ENCODE peak calls at places on chromosomes 7 and 10, in ten cellular contexts. One of them, this sample, is unnamed.

GRCh38 chr10:109892885-109893284 is 30.4 kb downstream of the XPNPEP1 start:
- DNase-seq in dorsolateral prefrontal cortex: no peak
- DNase-seq in stomach: no peak
- DNase-seq in kidney epithelial cell: no peak
- DNase-seq in HL-60: no peak
- DNase-seq in breast epithelium: peak
- DNase-seq in epithelial cell of esophagus: peak
- DNase-seq in tibial nerve: no peak
- DNase-seq in heart left ventricle: no peak
- DNase-seq in lower lobe of right lung: no peak
- DNase-seq in this sample: no peak

GRCh38 chr7:80884511-80885195 is 34.2 kb downstream of the SEMA3C start:
- DNase-seq in dorsolateral prefrontal cortex: no peak
- DNase-seq in stomach: no peak
- DNase-seq in kidney epithelial cell: no peak
- DNase-seq in HL-60: no peak
- DNase-seq in breast epithelium: no peak
- DNase-seq in epithelial cell of esophagus: no peak
- DNase-seq in tibial nerve: no peak
- DNase-seq in heart left ventricle: no peak
- DNase-seq in lower lobe of right lung: no peak
- DNase-seq in this sample: no peak

GRCh38 chr10:86693721-86694369 is 25.5 kb downstream of the LDB3 start:
- DNase-seq in dorsolateral prefrontal cortex: no peak
- DNase-seq in stomach: peak
- DNase-seq in kidney epithelial cell: no peak
- DNase-seq in HL-60: no peak
- DNase-seq in breast epithelium: peak
- DNase-seq in epithelial cell of esophagus: peak
- DNase-seq in tibial nerve: peak
- DNase-seq in heart left ventricle: no peak
- DNase-seq in lower lobe of right lung: no peak
- DNase-seq in this sample: no peak

GRCh38 chr10:118845776-118846175 is 91.0 kb upstream of the CACUL1 start:
- DNase-seq in dorsolateral prefrontal cortex: no peak
- DNase-seq in stomach: no peak
- DNase-seq in kidney epithelial cell: no peak
- DNase-seq in HL-60: no peak
- DNase-seq in breast epithelium: no peak
- DNase-seq in epithelial cell of esophagus: peak
- DNase-seq in tibial nerve: no peak
- DNase-seq in heart left ventricle: no peak
- DNase-seq in lower lobe of right lung: no peak
- DNase-seq in this sample: no peak

GRCh38 chr7:29318853-29319718 is 124.5 kb downstream of the CHN2 start:
- DNase-seq in dorsolateral prefrontal cortex: no peak
- DNase-seq in stomach: no peak
- DNase-seq in kidney epithelial cell: no peak
- DNase-seq in HL-60: no peak
- DNase-seq in breast epithelium: no peak
- DNase-seq in epithelial cell of esophagus: no peak
- DNase-seq in tibial nerve: no peak
- DNase-seq in heart left ventricle: no peak
- DNase-seq in lower lobe of right lung: no peak
- DNase-seq in this sample: no peak

GRCh38 chr7:100130608-100131453 is 4.1 kb downstream of the MBLAC1 start:
- DNase-seq in dorsolateral prefrontal cortex: peak
- DNase-seq in stomach: peak
- DNase-seq in kidney epithelial cell: no peak
- DNase-seq in HL-60: no peak
- DNase-seq in breast epithelium: peak
- DNase-seq in epithelial cell of esophagus: peak
- DNase-seq in tibial nerve: peak
- DNase-seq in heart left ventricle: peak
- DNase-seq in lower lobe of right lung: peak
- DNase-seq in this sample: no peak

GRCh38 chr10:10780746-10781145 is 236.9 kb upstream of the CELF2 start:
- DNase-seq in dorsolateral prefrontal cortex: no peak
- DNase-seq in stomach: no peak
- DNase-seq in kidney epithelial cell: no peak
- DNase-seq in HL-60: no peak
- DNase-seq in breast epithelium: no peak
- DNase-seq in epithelial cell of esophagus: no peak
- DNase-seq in tibial nerve: no peak
- DNase-seq in heart left ventricle: no peak
- DNase-seq in lower lobe of right lung: no peak
- DNase-seq in this sample: no peak

GRCh38 chr10:106577266-106577665 is 587.2 kb downstream of the SORCS1 start:
- DNase-seq in dorsolateral prefrontal cortex: no peak
- DNase-seq in stomach: no peak
- DNase-seq in kidney epithelial cell: no peak
- DNase-seq in HL-60: no peak
- DNase-seq in breast epithelium: no peak
- DNase-seq in epithelial cell of esophagus: peak
- DNase-seq in tibial nerve: no peak
- DNase-seq in heart left ventricle: no peak
- DNase-seq in lower lobe of right lung: no peak
- DNase-seq in this sample: no peak

DNA sequence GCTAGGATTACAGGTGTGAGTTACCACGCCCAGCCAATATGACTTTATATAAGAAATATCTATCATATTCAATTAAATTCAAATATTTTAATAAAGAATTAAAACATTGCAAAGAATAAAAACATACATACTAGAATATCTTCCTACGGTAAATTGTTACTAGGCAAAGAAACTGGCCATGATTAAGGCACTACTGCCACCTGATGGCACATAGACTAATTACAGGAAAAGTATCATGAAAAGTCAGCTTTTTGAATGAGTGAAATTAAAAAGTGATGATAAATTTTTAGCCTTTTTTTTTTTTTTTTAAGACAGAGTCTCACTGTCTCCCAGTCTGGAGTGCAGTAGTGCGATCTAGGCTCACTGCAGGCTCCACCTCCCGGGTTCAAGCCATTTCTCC is 30.9 kb downstream of the MRPS33 start:
- DNase-seq in dorsolateral prefrontal cortex: no peak
- DNase-seq in stomach: no peak
- DNase-seq in kidney epithelial cell: no peak
- DNase-seq in HL-60: no peak
- DNase-seq in breast epithelium: no peak
- DNase-seq in epithelial cell of esophagus: no peak
- DNase-seq in tibial nerve: no peak
- DNase-seq in heart left ventricle: no peak
- DNase-seq in lower lobe of right lung: no peak
- DNase-seq in this sample: no peak
- TF ChIP-seq CTCF in dorsolateral prefrontal cortex: no peak
- TF ChIP-seq CTCF in stomach: no peak
- TF ChIP-seq CTCF in kidney epithelial cell: peak
- TF ChIP-seq CTCF in HL-60: no peak
- TF ChIP-seq CTCF in breast epithelium: no peak
- TF ChIP-seq CTCF in epithelial cell of esophagus: no peak
- TF ChIP-seq CTCF in tibial nerve: no peak
- TF ChIP-seq CTCF in heart left ventricle: no peak
- TF ChIP-seq CTCF in lower lobe of right lung: no peak
- TF ChIP-seq CTCF in this sample: no peak

DNA sequence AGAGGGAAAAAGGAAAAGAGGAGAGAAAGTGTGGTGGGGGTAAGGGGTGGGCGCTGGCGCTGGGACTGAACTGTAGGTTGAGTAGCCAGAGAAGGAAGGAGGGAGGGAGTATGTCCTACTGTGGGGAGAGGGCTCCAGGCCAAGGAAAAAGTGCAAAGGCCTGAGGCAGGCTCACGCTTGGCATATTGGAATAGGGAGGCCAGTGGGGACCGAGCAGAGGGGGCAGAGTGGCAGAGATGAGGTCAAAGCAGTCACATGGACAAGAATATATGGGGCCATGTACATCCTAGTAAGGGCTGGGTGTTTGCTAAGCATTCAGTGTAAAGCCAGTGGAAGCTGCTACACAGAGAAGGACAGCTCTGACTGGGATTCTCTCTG is 39.8 kb downstream of the FAM53B start:
- DNase-seq in dorsolateral prefrontal cortex: no peak
- DNase-seq in stomach: no peak
- DNase-seq in kidney epithelial cell: no peak
- DNase-seq in HL-60: no peak
- DNase-seq in breast epithelium: no peak
- DNase-seq in epithelial cell of esophagus: no peak
- DNase-seq in tibial nerve: no peak
- DNase-seq in heart left ventricle: no peak
- DNase-seq in lower lobe of right lung: no peak
- DNase-seq in this sample: no peak
- H3K4me3 ChIP-seq in dorsolateral prefrontal cortex: no peak
- H3K4me3 ChIP-seq in stomach: no peak
- H3K4me3 ChIP-seq in kidney epithelial cell: no peak
- H3K4me3 ChIP-seq in HL-60: no peak
- H3K4me3 ChIP-seq in breast epithelium: no peak
- H3K4me3 ChIP-seq in epithelial cell of esophagus: no peak
- H3K4me3 ChIP-seq in tibial nerve: no peak
- H3K4me3 ChIP-seq in heart left ventricle: no peak
- H3K4me3 ChIP-seq in lower lobe of right lung: no peak
- H3K4me3 ChIP-seq in this sample: no peak

GRCh38 chr7:128349121-128349825 is 5.6 kb upstream of the RBM28 start:
- DNase-seq in dorsolateral prefrontal cortex: no peak
- DNase-seq in stomach: no peak
- DNase-seq in kidney epithelial cell: no peak
- DNase-seq in HL-60: no peak
- DNase-seq in breast epithelium: no peak
- DNase-seq in epithelial cell of esophagus: no peak
- DNase-seq in tibial nerve: no peak
- DNase-seq in heart left ventricle: no peak
- DNase-seq in lower lobe of right lung: no peak
- DNase-seq in this sample: no peak

GRCh38 chr7:128344431-128344774 is 695 bp upstream of the RBM28 start:
- DNase-seq in dorsolateral prefrontal cortex: no peak
- DNase-seq in stomach: no peak
- DNase-seq in kidney epithelial cell: no peak
- DNase-seq in HL-60: no peak
- DNase-seq in breast epithelium: no peak
- DNase-seq in epithelial cell of esophagus: no peak
- DNase-seq in tibial nerve: no peak
- DNase-seq in heart left ventricle: no peak
- DNase-seq in lower lobe of right lung: no peak
- DNase-seq in this sample: no peak

GRCh38 chr7:128350708-128351295 is 7.1 kb upstream of the RBM28 start:
- DNase-seq in dorsolateral prefrontal cortex: no peak
- DNase-seq in stomach: no peak
- DNase-seq in kidney epithelial cell: no peak
- DNase-seq in HL-60: no peak
- DNase-seq in breast epithelium: no peak
- DNase-seq in epithelial cell of esophagus: no peak
- DNase-seq in tibial nerve: no peak
- DNase-seq in heart left ventricle: no peak
- DNase-seq in lower lobe of right lung: no peak
- DNase-seq in this sample: no peak

GRCh38 chr7:128351296-128352123 is 7.8 kb upstream of the RBM28 start:
- DNase-seq in dorsolateral prefrontal cortex: no peak
- DNase-seq in stomach: no peak
- DNase-seq in kidney epithelial cell: no peak
- DNase-seq in HL-60: no peak
- DNase-seq in breast epithelium: no peak
- DNase-seq in epithelial cell of esophagus: no peak
- DNase-seq in tibial nerve: no peak
- DNase-seq in heart left ventricle: no peak
- DNase-seq in lower lobe of right lung: no peak
- DNase-seq in this sample: no peak

DNA sequence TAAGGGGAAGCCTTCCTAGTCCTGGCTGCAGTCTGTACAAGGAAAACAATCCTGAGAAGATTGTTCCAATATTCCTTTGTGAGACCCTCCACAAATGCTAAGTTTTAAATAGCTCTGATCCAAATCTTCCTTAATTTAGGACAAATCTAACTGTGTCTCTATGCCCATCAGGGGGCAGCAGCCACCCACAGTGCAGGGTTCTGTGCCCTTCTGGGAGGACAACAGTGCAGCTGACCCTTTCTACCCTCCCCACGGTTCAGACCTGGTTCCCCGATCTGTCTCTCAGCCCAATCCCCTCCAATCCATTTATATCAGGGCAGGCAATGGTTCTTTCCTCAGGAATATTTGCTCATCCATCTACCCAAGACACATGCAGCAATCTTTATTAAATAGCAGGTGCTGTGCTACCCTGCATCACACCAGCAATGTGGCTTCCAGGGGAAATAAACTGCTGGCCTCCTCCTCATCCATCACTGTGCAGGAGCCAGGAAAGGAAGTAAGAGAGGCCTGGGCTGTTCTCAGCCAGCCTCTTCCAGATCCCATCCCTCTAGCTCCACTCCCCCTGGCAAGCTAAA is 4.0 kb upstream of the RBM28 start:
- DNase-seq in dorsolateral prefrontal cortex: peak
- DNase-seq in stomach: peak
- DNase-seq in kidney epithelial cell: no peak
- DNase-seq in HL-60: no peak
- DNase-seq in breast epithelium: no peak
- DNase-seq in epithelial cell of esophagus: peak
- DNase-seq in tibial nerve: peak
- DNase-seq in heart left ventricle: no peak
- DNase-seq in lower lobe of right lung: peak
- DNase-seq in this sample: no peak
- TF ChIP-seq CTCF in dorsolateral prefrontal cortex: peak
- TF ChIP-seq CTCF in stomach: peak
- TF ChIP-seq CTCF in kidney epithelial cell: peak
- TF ChIP-seq CTCF in HL-60: peak
- TF ChIP-seq CTCF in breast epithelium: no peak
- TF ChIP-seq CTCF in epithelial cell of esophagus: peak
- TF ChIP-seq CTCF in tibial nerve: peak
- TF ChIP-seq CTCF in heart left ventricle: peak
- TF ChIP-seq CTCF in lower lobe of right lung: peak
- TF ChIP-seq CTCF in this sample: peak

GRCh38 chr7:1291846-1292765 is 59.4 kb downstream of the UNCX start:
- DNase-seq in dorsolateral prefrontal cortex: no peak
- DNase-seq in stomach: no peak
- DNase-seq in kidney epithelial cell: no peak
- DNase-seq in HL-60: no peak
- DNase-seq in breast epithelium: no peak
- DNase-seq in epithelial cell of esophagus: no peak
- DNase-seq in tibial nerve: no peak
- DNase-seq in heart left ventricle: no peak
- DNase-seq in lower lobe of right lung: peak
- DNase-seq in this sample: no peak

GRCh38 chr7:1288996-1289551 is 56.4 kb downstream of the UNCX start:
- DNase-seq in dorsolateral prefrontal cortex: no peak
- DNase-seq in stomach: no peak
- DNase-seq in kidney epithelial cell: no peak
- DNase-seq in HL-60: no peak
- DNase-seq in breast epithelium: no peak
- DNase-seq in epithelial cell of esophagus: no peak
- DNase-seq in tibial nerve: no peak
- DNase-seq in heart left ventricle: no peak
- DNase-seq in lower lobe of right lung: peak
- DNase-seq in this sample: no peak

GRCh38 chr7:1291040-1291689 is 58.5 kb downstream of the UNCX start:
- DNase-seq in dorsolateral prefrontal cortex: no peak
- DNase-seq in stomach: no peak
- DNase-seq in kidney epithelial cell: no peak
- DNase-seq in HL-60: no peak
- DNase-seq in breast epithelium: no peak
- DNase-seq in epithelial cell of esophagus: no peak
- DNase-seq in tibial nerve: no peak
- DNase-seq in heart left ventricle: no peak
- DNase-seq in lower lobe of right lung: peak
- DNase-seq in this sample: peak

GRCh38 chr7:1289681-1290261 is 57.1 kb downstream of the UNCX start:
- DNase-seq in dorsolateral prefrontal cortex: no peak
- DNase-seq in stomach: no peak
- DNase-seq in kidney epithelial cell: no peak
- DNase-seq in HL-60: no peak
- DNase-seq in breast epithelium: no peak
- DNase-seq in epithelial cell of esophagus: no peak
- DNase-seq in tibial nerve: no peak
- DNase-seq in heart left ventricle: no peak
- DNase-seq in lower lobe of right lung: peak
- DNase-seq in this sample: no peak

DNA sequence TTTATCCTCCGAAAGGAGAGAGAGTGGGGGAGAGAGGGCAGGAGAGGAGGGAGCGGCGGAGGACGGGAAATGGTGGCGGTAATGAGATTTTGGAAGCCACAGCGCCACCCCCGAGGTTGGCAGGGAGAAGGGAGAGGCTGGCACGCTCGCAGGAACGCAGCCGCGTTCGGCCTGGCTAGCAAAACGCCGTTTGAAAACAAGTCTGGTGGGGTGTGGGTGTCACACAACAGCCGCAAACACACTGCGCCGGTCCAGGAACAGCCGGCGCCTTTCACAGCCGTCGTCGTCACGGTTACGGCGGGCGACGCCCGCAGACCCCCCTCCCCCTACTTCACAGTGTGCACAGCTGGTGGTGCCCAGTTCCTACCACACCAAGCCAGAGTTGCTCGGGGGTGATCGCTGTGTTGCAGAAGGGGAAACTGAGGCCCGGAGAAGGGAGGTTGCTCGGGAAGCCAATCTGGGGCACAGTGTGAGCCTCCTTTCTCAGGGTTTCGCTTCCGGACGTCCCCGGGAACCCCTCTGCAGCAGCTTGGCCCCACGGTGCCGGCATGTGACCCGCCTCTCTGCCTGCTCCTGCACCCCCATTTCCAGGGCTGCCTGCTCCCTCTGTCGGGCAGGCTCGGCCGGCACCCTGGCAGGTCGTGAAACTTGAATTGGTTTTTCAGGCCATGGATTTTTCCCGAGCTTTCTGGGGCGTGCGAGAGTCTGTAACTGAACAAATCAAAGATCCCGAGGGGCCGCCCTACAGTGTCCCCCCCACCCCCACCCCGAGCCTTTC is 57.8 kb downstream of the UNCX start:
- DNase-seq in dorsolateral prefrontal cortex: peak
- DNase-seq in stomach: peak
- DNase-seq in kidney epithelial cell: no peak
- DNase-seq in HL-60: no peak
- DNase-seq in breast epithelium: no peak
- DNase-seq in epithelial cell of esophagus: peak
- DNase-seq in tibial nerve: no peak
- DNase-seq in heart left ventricle: no peak
- DNase-seq in lower lobe of right lung: peak
- DNase-seq in this sample: peak
- H3K4me3 ChIP-seq in dorsolateral prefrontal cortex: peak
- H3K4me3 ChIP-seq in stomach: peak
- H3K4me3 ChIP-seq in kidney epithelial cell: no peak
- H3K4me3 ChIP-seq in HL-60: no peak
- H3K4me3 ChIP-seq in breast epithelium: peak
- H3K4me3 ChIP-seq in epithelial cell of esophagus: peak
- H3K4me3 ChIP-seq in tibial nerve: peak
- H3K4me3 ChIP-seq in heart left ventricle: peak
- H3K4me3 ChIP-seq in lower lobe of right lung: peak
- H3K4me3 ChIP-seq in this sample: peak